ENCODE peak calls at places on chromosomes 12 and 14, in eight cellular contexts. T, I, E, R, W, J, U and B are unnamed samples.

GRCh38 chr14:79605863-79606262 is 605.4 kb downstream of the DIO2 start:
- DNase-seq in U (no peak), R (no peak), T (no peak), J (no peak), I (no peak), W (no peak), E (no peak), B (no peak)

GRCh38 chr12:112025808-112026375 is 12.7 kb downstream of the ERP29 start:
- DNase-seq in R (no peak), U (no peak), J (no peak), T (no peak), E (no peak), W (no peak), I (no peak), B (no peak)

GRCh38 chr14:89340200-89340667 is 76.8 kb downstream of the FOXN3 start:
- DNase-seq in R (peak), T (no peak), I (no peak), U (no peak), J (no peak), E (no peak), W (no peak), B (no peak)

GRCh38 chr12:64273527-64274403 is 51.7 kb upstream of the KICS2 start:
- DNase-seq in U (peak), J (peak), I (no peak), W (no peak), T (no peak), E (no peak), R (peak), B (no peak)

GRCh38 chr12:100346660-100347059 is 10.2 kb upstream of the SLC17A8 start:
- DNase-seq in I (no peak), U (no peak), E (no peak), W (no peak), T (no peak), R (peak), J (no peak), B (no peak)

GRCh38 chr14:91004987-91005386 is 55.5 kb downstream of the RPS6KA5 start:
- DNase-seq in T (no peak), I (no peak), U (no peak), W (no peak), R (no peak), J (no peak), E (no peak), B (no peak)

GRCh38 chr12:62162214-62162613 is 98.0 kb upstream of the USP15 start:
- DNase-seq in E (no peak), W (no peak), J (no peak), I (no peak), T (no peak), R (no peak), U (no peak), B (no peak)

GRCh38 chr12:132597333-132598283 is 12.8 kb downstream of the LRCOL1 start:
- DNase-seq in E (no peak), W (no peak), U (peak), R (peak), J (no peak), I (no peak), T (no peak), B (peak)

GRCh38 chr12:87679262-87679661 is 349.9 kb downstream of the C12orf50 start:
- DNase-seq in T (no peak), R (no peak), J (no peak), E (no peak), I (no peak), W (no peak), U (no peak), B (peak)

GRCh38 chr12:131092911-131093901 is 139.5 kb downstream of the ADGRD1 start:
- DNase-seq in J (no peak), U (no peak), T (no peak), E (no peak), W (no peak), I (no peak), R (no peak), B (peak)

GRCh38 chr14:96752156-96752555 is 45.0 kb upstream of the VRK1 start:
- DNase-seq in W (no peak), U (no peak), J (no peak), T (no peak), R (no peak), I (no peak), E (no peak), B (no peak)

GRCh38 chr12:128042825-128043224 is 224.1 kb upstream of the TMEM132C start:
- DNase-seq in I (no peak), R (no peak), U (no peak), E (no peak), T (no peak), W (no peak), J (no peak), B (no peak)

GRCh38 chr12:102765736-102766135 is 151.3 kb downstream of the PAH start:
- DNase-seq in W (no peak), I (no peak), T (peak), J (no peak), E (no peak), U (no peak), R (no peak), B (peak)

GRCh38 chr12:21850419-21850818 is 75.9 kb upstream of the KCNJ8 start:
- DNase-seq in J (no peak), T (no peak), W (no peak), E (no peak), U (no peak), R (no peak), I (no peak), B (no peak)

GRCh38 chr12:4289334-4289878 is 15.8 kb downstream of the CCND2 start:
- DNase-seq in R (no peak), I (no peak), W (no peak), E (no peak), U (no peak), J (no peak), T (no peak), B (no peak)

GRCh38 chr12:131028587-131029338 is 75.1 kb downstream of the ADGRD1 start:
- DNase-seq in W (no peak), T (no peak), I (no peak), J (no peak), U (no peak), R (no peak), E (no peak), B (no peak)

GRCh38 chr12:685388-685787 is 22.1 kb upstream of the NINJ2 start:
- DNase-seq in W (no peak), E (no peak), J (no peak), U (no peak), I (peak), R (peak), T (no peak), B (peak)

GRCh38 chr14:66603945-66604344 is 96.0 kb downstream of the GPHN start:
- DNase-seq in U (no peak), R (no peak), E (no peak), I (no peak), W (no peak), J (no peak), T (no peak), B (no peak)

GRCh38 chr12:2154050-2154449 is 101.3 kb downstream of the CACNA1C start:
- DNase-seq in I (no peak), J (no peak), U (no peak), R (peak), W (no peak), T (no peak), E (peak), B (peak)

GRCh38 chr14:60064491-60065072 is 27.1 kb upstream of the PCNX4 start:
- DNase-seq in W (peak), J (peak), R (peak), I (no peak), E (peak), T (no peak), U (no peak), B (no peak)

GRCh38 chr14:61489932-61490331 is 168.6 kb downstream of the PRKCH start:
- DNase-seq in U (no peak), R (no peak), W (no peak), J (no peak), T (peak), E (no peak), I (no peak), B (peak)

GRCh38 chr12:19198272-19198671 is 68.7 kb downstream of the PLEKHA5 start:
- DNase-seq in J (no peak), U (no peak), T (no peak), W (no peak), R (no peak), I (no peak), E (peak), B (no peak)

GRCh38 chr12:70692681-70693288 is 55.6 kb upstream of the PTPRB start:
- DNase-seq in R (no peak), J (peak), U (no peak), I (no peak), E (no peak), T (no peak), W (no peak), B (no peak)

GRCh38 chr14:29320261-29320660 is 553.7 kb downstream of the FOXG1 start:
- DNase-seq in R (no peak), U (no peak), W (no peak), E (no peak), I (no peak), T (no peak), J (no peak), B (no peak)

GRCh38 chr12:94289551-94290312 is 141.4 kb downstream of the PLXNC1 start:
- DNase-seq in W (no peak), T (no peak), U (no peak), E (no peak), J (no peak), I (no peak), R (no peak), B (peak)

GRCh38 chr14:91119556-91120311 is 5.9 kb downstream of the DGLUCY start:
- DNase-seq in I (no peak), J (no peak), W (no peak), E (peak), T (no peak), R (no peak), U (no peak), B (peak)

GRCh38 chr12:107684990-107685359 is 624 bp upstream of the PWP1 start:
- DNase-seq in T (peak), E (no peak), I (peak), U (peak), R (peak), J (peak), W (no peak), B (no peak)

GRCh38 chr12:113825705-113826104 is 140.4 kb downstream of the RBM19 start:
- DNase-seq in W (no peak), I (no peak), R (no peak), U (no peak), J (no peak), E (no peak), T (no peak), B (no peak)

GRCh38 chr14:72921396-72921795 is 4.9 kb upstream of the DCAF4 start:
- DNase-seq in W (no peak), E (no peak), J (no peak), R (no peak), U (no peak), T (no peak), I (no peak), B (no peak)

GRCh38 chr12:132360906-132361777 is 31.8 kb upstream of the GALNT9 start:
- DNase-seq in J (no peak), R (no peak), U (no peak), I (no peak), W (no peak), T (no peak), E (no peak), B (no peak)

GRCh38 chr14:74973905-74974363 is 18.5 kb upstream of the PGF start:
- DNase-seq in I (no peak), R (no peak), T (no peak), W (no peak), E (no peak), U (no peak), J (no peak), B (no peak)

GRCh38 chr12:11026118-11026517 is 3.7 kb upstream of the TAS2R19 start:
- DNase-seq in E (no peak), U (peak), J (no peak), T (no peak), I (no peak), W (no peak), R (no peak), B (no peak)

GRCh38 chr12:48104531-48104930 is 1.3 kb downstream of the SENP1 start:
- DNase-seq in U (no peak), E (no peak), I (no peak), R (peak), J (no peak), T (no peak), W (no peak), B (no peak)

GRCh38 chr14:38389666-38390065 is 133.8 kb upstream of the CLEC14A start:
- DNase-seq in I (no peak), E (no peak), J (no peak), R (no peak), U (no peak), W (no peak), T (no peak), B (no peak)

GRCh38 chr12:12803186-12803585 is 10.0 kb upstream of the DDX47 start:
- DNase-seq in J (peak), U (no peak), I (peak), T (peak), R (no peak), W (no peak), E (peak), B (peak)

GRCh38 chr12:75103822-75104221 is 105.8 kb downstream of the KCNC2 start:
- DNase-seq in I (no peak), T (no peak), R (no peak), E (no peak), J (no peak), U (peak), W (no peak), B (no peak)

GRCh38 chr12:48276621-48277020 is 73.5 kb upstream of the OR10AD1 start:
- DNase-seq in E (no peak), I (no peak), T (no peak), U (no peak), J (no peak), R (no peak), W (no peak), B (no peak)